ENCODE peak calls at places on chromosomes 1 and 21, in seven cellular contexts. One of them, this sample, is unnamed.

GRCh38 chr1:20710450-20711284 is 7.1 kb downstream of the KIF17 start:
- DNase-seq in stimulated activated CD4-positive, alpha-beta T cell treated with anti-CD3 and anti-CD28 coated beads, Interleukin-4, amount 100 ng/mL, for 1 hour: no peak
- DNase-seq in amniotic stem cell: no peak
- DNase-seq in iris pigment epithelial cell: no peak
- DNase-seq in BJ: no peak
- DNase-seq in naive thymus-derived CD8-positive, alpha-beta T cell: no peak
- DNase-seq in Calu3: no peak
- DNase-seq in this sample: no peak

GRCh38 chr21:36030581-36031189 is 29.6 kb downstream of the SETD4 start:
- DNase-seq in BJ: no peak
- DNase-seq in amniotic stem cell: no peak
- DNase-seq in naive thymus-derived CD8-positive, alpha-beta T cell: no peak
- DNase-seq in stimulated activated CD4-positive, alpha-beta T cell treated with anti-CD3 and anti-CD28 coated beads, Interleukin-4, amount 100 ng/mL, for 1 hour: no peak
- DNase-seq in iris pigment epithelial cell: peak
- DNase-seq in Calu3: no peak
- DNase-seq in this sample: no peak

GRCh38 chr1:147834189-147834588 is 68.4 kb upstream of the GJA8 start:
- DNase-seq in Calu3: no peak
- DNase-seq in naive thymus-derived CD8-positive, alpha-beta T cell: no peak
- DNase-seq in BJ: no peak
- DNase-seq in iris pigment epithelial cell: no peak
- DNase-seq in amniotic stem cell: no peak
- DNase-seq in stimulated activated CD4-positive, alpha-beta T cell treated with anti-CD3 and anti-CD28 coated beads, Interleukin-4, amount 100 ng/mL, for 1 hour: no peak
- DNase-seq in this sample: peak

GRCh38 chr1:46166521-46167462 is 8.1 kb upstream of the TSPAN1 start:
- DNase-seq in Calu3: no peak
- DNase-seq in iris pigment epithelial cell: no peak
- DNase-seq in naive thymus-derived CD8-positive, alpha-beta T cell: peak
- DNase-seq in BJ: no peak
- DNase-seq in amniotic stem cell: no peak
- DNase-seq in stimulated activated CD4-positive, alpha-beta T cell treated with anti-CD3 and anti-CD28 coated beads, Interleukin-4, amount 100 ng/mL, for 1 hour: peak
- DNase-seq in this sample: no peak

GRCh38 chr1:65964123-65964522 is 171.4 kb downstream of the PDE4B start:
- DNase-seq in Calu3: no peak
- DNase-seq in amniotic stem cell: no peak
- DNase-seq in stimulated activated CD4-positive, alpha-beta T cell treated with anti-CD3 and anti-CD28 coated beads, Interleukin-4, amount 100 ng/mL, for 1 hour: no peak
- DNase-seq in BJ: no peak
- DNase-seq in naive thymus-derived CD8-positive, alpha-beta T cell: no peak
- DNase-seq in iris pigment epithelial cell: no peak
- DNase-seq in this sample: no peak

GRCh38 chr1:163836446-163836845 is 514.7 kb downstream of the NUF2 start:
- DNase-seq in amniotic stem cell: no peak
- DNase-seq in BJ: no peak
- DNase-seq in Calu3: no peak
- DNase-seq in stimulated activated CD4-positive, alpha-beta T cell treated with anti-CD3 and anti-CD28 coated beads, Interleukin-4, amount 100 ng/mL, for 1 hour: no peak
- DNase-seq in iris pigment epithelial cell: no peak
- DNase-seq in naive thymus-derived CD8-positive, alpha-beta T cell: no peak
- DNase-seq in this sample: no peak

GRCh38 chr1:38140025-38140487 is 93.5 kb upstream of the POU3F1 start:
- DNase-seq in iris pigment epithelial cell: peak
- DNase-seq in BJ: no peak
- DNase-seq in stimulated activated CD4-positive, alpha-beta T cell treated with anti-CD3 and anti-CD28 coated beads, Interleukin-4, amount 100 ng/mL, for 1 hour: no peak
- DNase-seq in naive thymus-derived CD8-positive, alpha-beta T cell: no peak
- DNase-seq in Calu3: no peak
- DNase-seq in amniotic stem cell: no peak
- DNase-seq in this sample: peak

GRCh38 chr1:99348375-99349132 is 84.3 kb downstream of the PLPPR4 start:
- DNase-seq in stimulated activated CD4-positive, alpha-beta T cell treated with anti-CD3 and anti-CD28 coated beads, Interleukin-4, amount 100 ng/mL, for 1 hour: no peak
- DNase-seq in iris pigment epithelial cell: no peak
- DNase-seq in BJ: no peak
- DNase-seq in amniotic stem cell: no peak
- DNase-seq in Calu3: no peak
- DNase-seq in naive thymus-derived CD8-positive, alpha-beta T cell: no peak
- DNase-seq in this sample: no peak

GRCh38 chr1:107993920-107994319 is 28.9 kb upstream of the VAV3 start:
- DNase-seq in BJ: no peak
- DNase-seq in stimulated activated CD4-positive, alpha-beta T cell treated with anti-CD3 and anti-CD28 coated beads, Interleukin-4, amount 100 ng/mL, for 1 hour: no peak
- DNase-seq in amniotic stem cell: no peak
- DNase-seq in iris pigment epithelial cell: no peak
- DNase-seq in naive thymus-derived CD8-positive, alpha-beta T cell: no peak
- DNase-seq in Calu3: peak
- DNase-seq in this sample: no peak

GRCh38 chr1:172054172-172054571 is 212.9 kb downstream of the DNM3 start:
- DNase-seq in BJ: no peak
- DNase-seq in stimulated activated CD4-positive, alpha-beta T cell treated with anti-CD3 and anti-CD28 coated beads, Interleukin-4, amount 100 ng/mL, for 1 hour: no peak
- DNase-seq in amniotic stem cell: no peak
- DNase-seq in Calu3: no peak
- DNase-seq in naive thymus-derived CD8-positive, alpha-beta T cell: no peak
- DNase-seq in iris pigment epithelial cell: no peak
- DNase-seq in this sample: no peak

GRCh38 chr1:100862591-100862990 is 32.1 kb downstream of the EXTL2 start:
- DNase-seq in iris pigment epithelial cell: peak
- DNase-seq in BJ: peak
- DNase-seq in naive thymus-derived CD8-positive, alpha-beta T cell: no peak
- DNase-seq in Calu3: no peak
- DNase-seq in amniotic stem cell: no peak
- DNase-seq in stimulated activated CD4-positive, alpha-beta T cell treated with anti-CD3 and anti-CD28 coated beads, Interleukin-4, amount 100 ng/mL, for 1 hour: no peak
- DNase-seq in this sample: no peak

GRCh38 chr1:195604287-195604686 is 1004.0 kb downstream of the KCNT2 start:
- DNase-seq in stimulated activated CD4-positive, alpha-beta T cell treated with anti-CD3 and anti-CD28 coated beads, Interleukin-4, amount 100 ng/mL, for 1 hour: no peak
- DNase-seq in iris pigment epithelial cell: peak
- DNase-seq in BJ: peak
- DNase-seq in amniotic stem cell: peak
- DNase-seq in naive thymus-derived CD8-positive, alpha-beta T cell: no peak
- DNase-seq in Calu3: no peak
- DNase-seq in this sample: no peak

This sample was measured in mesendoderm.